ENCODE peak calls at places on chromosomes 13 and 19, in ten cellular contexts. K, R, I, P, C, U, O, L, B and W are unnamed samples.

GRCh38 chr13:83272076-83272475 is 610.2 kb downstream of the SLITRK1 start:
- DNase-seq in K (peak), R (no peak), I (no peak), P (no peak), C (no peak), U (no peak), O (no peak), L (no peak), B (peak), W (no peak)

GRCh38 chr19:19461671-19462622 is 53.4 kb downstream of the TSSK6 start:
- DNase-seq in K (peak), R (peak), I (no peak), P (peak), C (peak), U (peak), O (peak), L (peak), B (peak), W (no peak)

GRCh38 chr13:79909664-79910063 is 428.7 kb downstream of the NDFIP2 start:
- DNase-seq in K (no peak), R (no peak), I (no peak), P (no peak), C (no peak), U (no peak), O (no peak), L (no peak), B (no peak), W (no peak)

GRCh38 chr19:7500811-7501450 is 12.1 kb upstream of the PEX11G start:
- DNase-seq in K (no peak), R (peak), I (peak), P (no peak), C (no peak), U (peak), O (peak), L (no peak), B (no peak), W (no peak)

GRCh38 chr13:111666377-111666776 is 345.9 kb downstream of the TEX29 start:
- DNase-seq in K (no peak), R (no peak), I (no peak), P (no peak), C (no peak), U (no peak), O (no peak), L (no peak), B (no peak), W (no peak)

GRCh38 chr13:97849305-97849704 is 104.2 kb upstream of the IPO5 start:
- DNase-seq in K (peak), R (no peak), I (peak), P (no peak), C (no peak), U (peak), O (no peak), L (no peak), B (peak), W (no peak)

GRCh38 chr13:74306496-74306895 is 172.3 kb upstream of the KLF12 start:
- DNase-seq in K (peak), R (no peak), I (no peak), P (no peak), C (no peak), U (no peak), O (no peak), L (no peak), B (peak), W (peak)

GRCh38 chr19:57583521-57584416 is at the start of gene ZIK1:
- DNase-seq in K (peak), R (peak), I (no peak), P (peak), C (peak), U (peak), O (peak), L (peak), B (peak), W (peak)

GRCh38 chr13:40401911-40402776 is 264.3 kb downstream of the FOXO1 start:
- DNase-seq in K (peak), R (peak), I (peak), P (peak), C (peak), U (peak), O (peak), L (peak), B (peak), W (peak)

GRCh38 chr13:50592412-50593145 is 250.9 kb downstream of the DLEU7 start:
- DNase-seq in K (peak), R (no peak), I (no peak), P (no peak), C (no peak), U (no peak), O (no peak), L (no peak), B (peak), W (no peak)

GRCh38 chr13:32023698-32024097 is 7.9 kb upstream of the FRY start:
- DNase-seq in K (peak), R (no peak), I (no peak), P (no peak), C (no peak), U (no peak), O (no peak), L (no peak), B (no peak), W (no peak)

GRCh38 chr13:37595162-37595561 is 3.4 kb downstream of the POSTN start:
- DNase-seq in K (peak), R (no peak), I (no peak), P (no peak), C (no peak), U (no peak), O (no peak), L (no peak), B (peak), W (no peak)

GRCh38 chr13:59354665-59355064 is 809.1 kb downstream of the DIAPH3 start:
- DNase-seq in K (no peak), R (no peak), I (no peak), P (no peak), C (no peak), U (peak), O (no peak), L (no peak), B (no peak), W (no peak)

GRCh38 chr19:53977991-53978731 is 13.3 kb upstream of the CACNG6 start:
- DNase-seq in K (peak), R (no peak), I (peak), P (peak), C (peak), U (peak), O (no peak), L (no peak), B (peak), W (peak)

GRCh38 chr13:29713841-29714240 is 118.4 kb upstream of the SLC7A1 start:
- DNase-seq in K (peak), R (no peak), I (peak), P (no peak), C (no peak), U (no peak), O (no peak), L (no peak), B (peak), W (no peak)

GRCh38 chr19:33950141-33950805 is 153.6 kb downstream of the KCTD15 start:
- DNase-seq in K (no peak), R (no peak), I (no peak), P (no peak), C (peak), U (no peak), O (no peak), L (peak), B (peak), W (no peak)

GRCh38 chr19:56333506-56333905 is 18.9 kb upstream of the ZSCAN5A start:
- DNase-seq in K (peak), R (no peak), I (peak), P (no peak), C (no peak), U (peak), O (peak), L (no peak), B (peak), W (peak)

GRCh38 chr19:8332976-8333770 is 9.9 kb downstream of the KANK3 start:
- DNase-seq in K (no peak), R (no peak), I (no peak), P (peak), C (no peak), U (no peak), O (no peak), L (no peak), B (no peak), W (no peak)

GRCh38 chr19:50326101-50326664 is 3.0 kb downstream of the KCNC3 start:
- DNase-seq in K (no peak), R (no peak), I (no peak), P (no peak), C (no peak), U (no peak), O (no peak), L (no peak), B (no peak), W (no peak)

GRCh38 chr19:38046254-38047047 is 139.4 kb downstream of the SIPA1L3 start:
- DNase-seq in K (no peak), R (no peak), I (no peak), P (no peak), C (no peak), U (no peak), O (no peak), L (no peak), B (no peak), W (no peak)

GRCh38 chr13:25762795-25763377 is 288.9 kb downstream of the SHISA2 start:
- DNase-seq in K (no peak), R (no peak), I (no peak), P (no peak), C (no peak), U (no peak), O (no peak), L (no peak), B (no peak), W (no peak)

GRCh38 chr19:11832253-11832912 is 16.1 kb upstream of the ZNF439 start:
- DNase-seq in K (no peak), R (no peak), I (no peak), P (no peak), C (no peak), U (no peak), O (no peak), L (no peak), B (no peak), W (no peak)
- TF ChIP-seq CTCF in K (no peak), R (no peak), I (no peak), P (no peak), C (no peak), U (no peak), O (no peak), L (no peak), B (no peak), W (no peak)

DNA sequence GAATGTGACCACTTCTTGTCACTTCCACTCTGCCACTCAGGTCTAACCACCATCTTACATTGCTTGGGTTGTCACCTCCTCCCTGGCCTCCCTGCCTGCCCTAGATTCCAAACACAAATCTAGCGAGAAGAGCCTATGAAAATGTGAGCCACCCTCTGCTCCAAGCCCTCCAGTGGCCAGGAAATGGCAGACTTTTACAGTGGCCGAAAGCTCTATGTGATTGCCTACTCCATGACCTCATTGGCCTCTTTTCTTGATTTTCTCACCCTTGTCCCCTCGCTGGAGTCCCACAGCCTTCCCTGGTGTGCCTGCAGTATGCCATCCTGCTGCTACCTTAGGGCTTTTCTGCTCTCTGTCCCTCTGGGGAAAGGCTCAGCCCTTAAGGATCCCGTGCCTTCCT is 84.2 kb downstream of the LRCH1 start:
- DNase-seq in K (no peak), R (no peak), I (no peak), P (no peak), C (no peak), U (no peak), O (no peak), L (no peak), B (no peak), W (no peak)
- TF ChIP-seq CTCF in K (no peak), R (no peak), I (no peak), P (no peak), C (no peak), U (no peak), O (peak), L (no peak), B (no peak), W (no peak)

DNA sequence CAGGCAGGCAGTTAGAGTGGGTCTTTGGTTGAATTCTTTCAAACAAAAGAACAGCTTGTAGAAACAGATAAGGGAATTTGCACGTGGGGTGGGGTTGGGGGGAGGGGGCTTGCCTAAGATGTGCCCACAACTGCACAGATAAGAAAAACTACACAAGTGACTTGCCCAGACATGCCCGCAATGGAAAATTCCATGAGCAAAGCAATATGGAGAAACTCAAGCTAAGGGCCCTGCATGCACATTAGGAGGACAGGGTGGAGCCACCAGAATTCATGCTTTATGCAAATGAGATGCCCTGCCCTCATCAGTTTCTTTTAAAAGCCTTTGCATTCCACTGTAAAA is 755.6 kb upstream of the MIR17HG start:
- DNase-seq in K (no peak), R (no peak), I (no peak), P (no peak), C (no peak), U (no peak), O (no peak), L (no peak), B (peak), W (no peak)
- TF ChIP-seq CTCF in K (no peak), R (no peak), I (no peak), P (no peak), C (no peak), U (no peak), O (no peak), L (no peak), B (no peak), W (no peak)

GRCh38 chr19:5225486-5226345 is 114.9 kb downstream of the PTPRS start:
- DNase-seq in K (no peak), R (no peak), I (no peak), P (no peak), C (no peak), U (no peak), O (peak), L (no peak), B (no peak), W (no peak)
- TF ChIP-seq CTCF in K (peak), R (peak), I (peak), P (peak), C (peak), U (peak), O (peak), L (peak), B (peak), W (peak)

DNA sequence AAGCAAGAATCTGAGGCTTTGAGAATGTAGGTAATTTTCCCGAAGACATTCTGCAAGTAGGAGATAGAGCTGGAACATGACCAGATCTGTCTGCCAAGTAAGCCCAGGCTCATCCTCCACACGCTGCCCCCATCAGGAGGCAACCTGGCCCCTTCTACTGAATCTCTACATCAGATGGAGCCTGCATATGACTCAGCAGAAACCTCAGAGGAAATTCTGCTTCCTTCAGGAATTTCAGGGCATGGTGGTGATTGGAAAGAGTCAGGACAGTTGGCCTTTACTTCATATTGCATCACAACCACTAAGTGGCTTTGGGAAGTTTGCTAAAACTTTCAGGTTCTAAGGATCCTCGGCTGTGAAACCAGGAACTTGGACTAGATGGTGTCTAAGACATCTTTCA is 85.2 kb downstream of the LRRC63 start:
- DNase-seq in K (peak), R (no peak), I (peak), P (no peak), C (no peak), U (peak), O (no peak), L (no peak), B (peak), W (peak)
- TF ChIP-seq CTCF in K (no peak), R (no peak), I (no peak), P (no peak), C (no peak), U (no peak), O (no peak), L (no peak), B (no peak), W (peak)

DNA sequence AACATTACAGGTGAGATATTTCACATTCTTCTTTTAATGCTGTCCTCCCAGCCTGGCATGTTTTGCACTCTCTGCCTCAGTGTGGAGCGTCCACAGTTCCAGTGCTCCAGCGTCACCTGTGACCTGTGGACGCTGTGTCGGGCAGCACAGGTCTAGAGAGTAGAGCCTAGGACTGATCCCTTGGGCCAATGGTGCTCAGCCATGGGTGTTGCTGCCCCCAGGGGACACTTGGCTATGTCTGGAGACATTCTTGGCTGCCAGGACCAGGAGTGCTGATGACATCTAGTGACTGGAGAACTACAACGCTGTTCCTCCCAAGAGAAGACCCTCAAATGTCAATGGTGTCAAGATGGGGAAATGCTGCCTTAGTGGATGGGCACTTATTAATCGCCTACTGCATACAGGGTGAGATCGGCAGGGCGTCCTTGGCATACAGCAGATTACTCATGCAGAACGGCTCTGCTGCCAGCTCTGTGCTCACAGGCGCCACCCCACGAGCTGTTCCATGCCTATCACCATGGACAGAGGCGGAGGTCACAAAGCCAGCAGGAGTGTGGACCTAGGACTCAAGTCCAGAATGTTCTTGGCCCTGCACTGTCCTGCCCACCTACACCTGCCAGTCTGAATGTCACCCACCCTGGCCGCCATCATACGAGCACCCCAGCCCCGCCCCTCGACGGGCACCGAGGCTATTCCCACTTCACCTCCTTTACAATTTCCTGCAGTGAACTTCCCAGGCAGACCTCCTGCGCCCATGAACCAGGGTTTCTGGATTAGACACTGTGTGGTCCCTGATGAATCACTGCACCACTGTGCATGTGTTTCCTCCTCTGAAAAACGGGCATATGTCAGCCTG is 13.9 kb upstream of the MADCAM1 start:
- DNase-seq in K (no peak), R (no peak), I (no peak), P (peak), C (no peak), U (no peak), O (no peak), L (no peak), B (no peak), W (no peak)
- TF ChIP-seq CTCF in K (no peak), R (no peak), I (peak), P (no peak), C (no peak), U (peak), O (no peak), L (no peak), B (no peak), W (no peak)

DNA sequence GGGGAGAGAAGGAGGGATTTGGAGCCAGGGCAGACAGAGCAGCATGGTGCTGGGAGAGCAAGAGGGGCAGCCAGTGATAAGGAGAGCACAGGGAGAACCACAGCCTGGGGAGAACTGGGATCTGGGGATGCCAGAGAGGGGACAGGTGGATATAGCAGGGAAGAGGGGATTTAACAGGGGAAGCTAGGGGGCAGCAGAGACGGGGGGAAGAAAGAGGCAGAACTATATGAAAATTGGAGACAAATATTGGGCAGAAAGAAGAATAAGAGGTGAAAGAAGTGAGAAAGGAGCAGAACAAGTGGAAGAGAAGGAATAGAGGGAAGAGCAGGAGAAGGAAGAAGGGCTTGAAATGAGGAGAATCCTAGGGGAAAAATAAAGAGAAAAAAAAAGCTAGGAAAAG is 6.5 kb upstream of the ZNF528 start:
- DNase-seq in K (no peak), R (no peak), I (no peak), P (no peak), C (no peak), U (no peak), O (no peak), L (no peak), B (no peak), W (no peak)
- TF ChIP-seq CTCF in K (no peak), R (no peak), I (no peak), P (no peak), C (no peak), U (no peak), O (peak), L (no peak), B (no peak), W (no peak)

GRCh38 chr13:57716295-57716694 is 84.8 kb downstream of the PCDH17 start:
- DNase-seq in K (no peak), R (no peak), I (no peak), P (no peak), C (no peak), U (peak), O (no peak), L (no peak), B (no peak), W (no peak)
- TF ChIP-seq CTCF in K (no peak), R (no peak), I (no peak), P (no peak), C (no peak), U (peak), O (peak), L (no peak), B (no peak), W (no peak)

GRCh38 chr13:63048648-63049047 is 1633.0 kb upstream of the PCDH20 start:
- DNase-seq in K (peak), R (no peak), I (peak), P (no peak), C (no peak), U (no peak), O (no peak), L (no peak), B (no peak), W (no peak)
- TF ChIP-seq CTCF in K (no peak), R (no peak), I (peak), P (no peak), C (no peak), U (no peak), O (peak), L (no peak), B (peak), W (peak)